ENCODE peak calls at places on chromosomes 1 and 21, in nine cellular contexts. One of them, this sample, is unnamed.

GRCh38 chr1:21175670-21176581 is 771 bp downstream of the EIF4G3 start:
- DNase-seq in AG10803: no peak
- DNase-seq in BJ: no peak
- DNase-seq in Calu3: peak; percentile 25
- DNase-seq in lung: peak; percentile 41
- DNase-seq in GM12865: peak; percentile 41
- DNase-seq in GM13977: peak; percentile 55
- DNase-seq in mammary epithelial cell: no peak
- DNase-seq in nephron progenitor cell: peak; percentile 52
- DNase-seq in this sample: peak; percentile 51

GRCh38 chr1:36385410-36386261 is at the start of gene STK40:
- DNase-seq in AG10803: peak; percentile 100
- DNase-seq in BJ: peak; percentile 93
- DNase-seq in Calu3: peak; percentile 96
- DNase-seq in lung: peak; percentile 98
- DNase-seq in GM12865: peak; percentile 99
- DNase-seq in GM13977: peak; percentile 97
- DNase-seq in mammary epithelial cell: peak; percentile 99
- DNase-seq in nephron progenitor cell: peak; percentile 98
- DNase-seq in this sample: peak; percentile 100

GRCh38 chr1:180057883-180058396 is 96.7 kb upstream of the QSOX1 start:
- DNase-seq in AG10803: no peak
- DNase-seq in BJ: no peak
- DNase-seq in Calu3: no peak
- DNase-seq in lung: no peak
- DNase-seq in GM12865: no peak
- DNase-seq in GM13977: peak; percentile 4
- DNase-seq in mammary epithelial cell: no peak
- DNase-seq in nephron progenitor cell: no peak
- DNase-seq in this sample: peak; percentile 6

GRCh38 chr1:237124856-237125462 is 83.0 kb downstream of the RYR2 start:
- DNase-seq in AG10803: no peak
- DNase-seq in BJ: no peak
- DNase-seq in Calu3: no peak
- DNase-seq in lung: no peak
- DNase-seq in GM12865: peak; percentile 10
- DNase-seq in GM13977: peak; percentile 43
- DNase-seq in mammary epithelial cell: no peak
- DNase-seq in nephron progenitor cell: no peak
- DNase-seq in this sample: no peak

GRCh38 chr1:54973205-54973921 is 7.1 kb upstream of the TMEM61 start:
- DNase-seq in AG10803: peak; percentile 82
- DNase-seq in BJ: no peak
- DNase-seq in Calu3: peak; percentile 35
- DNase-seq in lung: no peak
- DNase-seq in GM12865: no peak
- DNase-seq in GM13977: peak; percentile 6
- DNase-seq in mammary epithelial cell: no peak
- DNase-seq in nephron progenitor cell: peak; percentile 48
- DNase-seq in this sample: no peak

GRCh38 chr1:2811526-2811905 is 10.0 kb upstream of the TTC34 start:
- DNase-seq in AG10803: no peak
- DNase-seq in BJ: no peak
- DNase-seq in Calu3: no peak
- DNase-seq in lung: no peak
- DNase-seq in GM12865: no peak
- DNase-seq in GM13977: no peak
- DNase-seq in mammary epithelial cell: no peak
- DNase-seq in nephron progenitor cell: no peak
- DNase-seq in this sample: no peak

GRCh38 chr1:54125671-54126070 is 27.1 kb downstream of the CDCP2 start:
- DNase-seq in AG10803: no peak
- DNase-seq in BJ: no peak
- DNase-seq in Calu3: peak; percentile 12
- DNase-seq in lung: no peak
- DNase-seq in GM12865: no peak
- DNase-seq in GM13977: no peak
- DNase-seq in mammary epithelial cell: peak; percentile 17
- DNase-seq in nephron progenitor cell: no peak
- DNase-seq in this sample: no peak

GRCh38 chr1:178093958-178094751 is at the start of gene RASAL2:
- DNase-seq in AG10803: peak; percentile 54
- DNase-seq in BJ: no peak
- DNase-seq in Calu3: peak; percentile 85
- DNase-seq in lung: peak; percentile 56
- DNase-seq in GM12865: peak; percentile 6
- DNase-seq in GM13977: peak; percentile 71
- DNase-seq in mammary epithelial cell: peak; percentile 67
- DNase-seq in nephron progenitor cell: peak; percentile 80
- DNase-seq in this sample: peak; percentile 89

GRCh38 chr1:186424539-186424938 is 36.4 kb downstream of the PDC start:
- DNase-seq in AG10803: no peak
- DNase-seq in BJ: no peak
- DNase-seq in Calu3: no peak
- DNase-seq in lung: no peak
- DNase-seq in GM12865: no peak
- DNase-seq in GM13977: no peak
- DNase-seq in mammary epithelial cell: no peak
- DNase-seq in nephron progenitor cell: no peak
- DNase-seq in this sample: no peak

GRCh38 chr21:41080485-41080884 is 87.5 kb upstream of the BACE2 start:
- DNase-seq in AG10803: no peak
- DNase-seq in BJ: no peak
- DNase-seq in Calu3: no peak
- DNase-seq in lung: no peak
- DNase-seq in GM12865: no peak
- DNase-seq in GM13977: no peak
- DNase-seq in mammary epithelial cell: no peak
- DNase-seq in nephron progenitor cell: no peak
- DNase-seq in this sample: no peak

GRCh38 chr1:17369466-17369865 is 2.5 kb upstream of the PADI6 start:
- DNase-seq in AG10803: peak; percentile 8
- DNase-seq in BJ: no peak
- DNase-seq in Calu3: no peak
- DNase-seq in lung: no peak
- DNase-seq in GM12865: no peak
- DNase-seq in GM13977: no peak
- DNase-seq in mammary epithelial cell: peak; percentile 92
- DNase-seq in nephron progenitor cell: no peak
- DNase-seq in this sample: no peak

GRCh38 chr1:164562947-164563346 is 4.0 kb downstream of the PBX1 start:
- DNase-seq in AG10803: no peak
- DNase-seq in BJ: no peak
- DNase-seq in Calu3: no peak
- DNase-seq in lung: no peak
- DNase-seq in GM12865: no peak
- DNase-seq in GM13977: no peak
- DNase-seq in mammary epithelial cell: peak; percentile 35
- DNase-seq in nephron progenitor cell: no peak
- DNase-seq in this sample: no peak

GRCh38 chr1:86487131-86487804 is 18.5 kb downstream of the CLCA1 start:
- DNase-seq in AG10803: peak; percentile 97
- DNase-seq in BJ: peak; percentile 99
- DNase-seq in Calu3: no peak
- DNase-seq in lung: no peak
- DNase-seq in GM12865: no peak
- DNase-seq in GM13977: no peak
- DNase-seq in mammary epithelial cell: peak; percentile 42
- DNase-seq in nephron progenitor cell: no peak
- DNase-seq in this sample: peak; percentile 99

GRCh38 chr21:46009951-46010655 is 28.5 kb downstream of the COL6A1 start:
- DNase-seq in AG10803: no peak
- DNase-seq in BJ: no peak
- DNase-seq in Calu3: no peak
- DNase-seq in lung: no peak
- DNase-seq in GM12865: no peak
- DNase-seq in GM13977: no peak
- DNase-seq in mammary epithelial cell: no peak
- DNase-seq in nephron progenitor cell: no peak
- DNase-seq in this sample: no peak

GRCh38 chr1:227728892-227729143 is 6.3 kb downstream of the JMJD4 start:
- DNase-seq in AG10803: no peak
- DNase-seq in BJ: no peak
- DNase-seq in Calu3: no peak
- DNase-seq in lung: no peak
- DNase-seq in GM12865: no peak
- DNase-seq in GM13977: no peak
- DNase-seq in mammary epithelial cell: no peak
- DNase-seq in nephron progenitor cell: no peak
- DNase-seq in this sample: no peak

GRCh38 chr1:238088891-238089290 is 198.2 kb upstream of the ZP4 start:
- DNase-seq in AG10803: no peak
- DNase-seq in BJ: no peak
- DNase-seq in Calu3: no peak
- DNase-seq in lung: no peak
- DNase-seq in GM12865: no peak
- DNase-seq in GM13977: no peak
- DNase-seq in mammary epithelial cell: no peak
- DNase-seq in nephron progenitor cell: no peak
- DNase-seq in this sample: no peak

GRCh38 chr1:27296773-27297214 is 25.2 kb upstream of the TMEM222 start:
- DNase-seq in AG10803: peak; percentile 58
- DNase-seq in BJ: no peak
- DNase-seq in Calu3: peak; percentile 65
- DNase-seq in lung: peak; percentile 73
- DNase-seq in GM12865: peak; percentile 51
- DNase-seq in GM13977: peak; percentile 75
- DNase-seq in mammary epithelial cell: no peak
- DNase-seq in nephron progenitor cell: peak; percentile 87
- DNase-seq in this sample: peak; percentile 81
- TF ChIP-seq CTCF in AG10803: peak; percentile 73
- TF ChIP-seq CTCF in BJ: peak; percentile 82
- TF ChIP-seq CTCF in Calu3: peak; percentile 24
- TF ChIP-seq CTCF in lung: peak; percentile 47
- TF ChIP-seq CTCF in GM12865: peak; percentile 76
- TF ChIP-seq CTCF in GM13977: peak; percentile 86
- TF ChIP-seq CTCF in mammary epithelial cell: peak; percentile 73
- TF ChIP-seq CTCF in nephron progenitor cell: peak; percentile 44
- TF ChIP-seq CTCF in this sample: peak; percentile 60

GRCh38 chr1:52365746-52366516 is at the start of gene CC2D1B:
- DNase-seq in AG10803: peak; percentile 94
- DNase-seq in BJ: peak; percentile 86
- DNase-seq in Calu3: peak; percentile 100
- DNase-seq in lung: peak; percentile 99
- DNase-seq in GM12865: peak; percentile 99
- DNase-seq in GM13977: peak; percentile 100
- DNase-seq in mammary epithelial cell: peak; percentile 98
- DNase-seq in nephron progenitor cell: peak; percentile 100
- DNase-seq in this sample: peak; percentile 95
- TF ChIP-seq CTCF in AG10803: no peak
- TF ChIP-seq CTCF in BJ: no peak
- TF ChIP-seq CTCF in Calu3: peak; percentile 18
- TF ChIP-seq CTCF in lung: no peak
- TF ChIP-seq CTCF in GM12865: peak; percentile 14
- TF ChIP-seq CTCF in GM13977: no peak
- TF ChIP-seq CTCF in mammary epithelial cell: peak; percentile 13
- TF ChIP-seq CTCF in nephron progenitor cell: no peak
- TF ChIP-seq CTCF in this sample: no peak

GRCh38 chr1:209490013-209490412 is 93.5 kb upstream of the CAMK1G start:
- DNase-seq in AG10803: peak; percentile 27
- DNase-seq in BJ: no peak
- DNase-seq in Calu3: no peak
- DNase-seq in lung: no peak
- DNase-seq in GM12865: no peak
- DNase-seq in GM13977: no peak
- DNase-seq in mammary epithelial cell: peak; percentile 26
- DNase-seq in nephron progenitor cell: no peak
- DNase-seq in this sample: peak; percentile 28
- TF ChIP-seq CTCF in AG10803: peak; percentile 59
- TF ChIP-seq CTCF in BJ: peak; percentile 43
- TF ChIP-seq CTCF in Calu3: no peak
- TF ChIP-seq CTCF in lung: no peak
- TF ChIP-seq CTCF in GM12865: no peak
- TF ChIP-seq CTCF in GM13977: no peak
- TF ChIP-seq CTCF in mammary epithelial cell: peak; percentile 74
- TF ChIP-seq CTCF in nephron progenitor cell: peak; percentile 40
- TF ChIP-seq CTCF in this sample: peak; percentile 29

DNA sequence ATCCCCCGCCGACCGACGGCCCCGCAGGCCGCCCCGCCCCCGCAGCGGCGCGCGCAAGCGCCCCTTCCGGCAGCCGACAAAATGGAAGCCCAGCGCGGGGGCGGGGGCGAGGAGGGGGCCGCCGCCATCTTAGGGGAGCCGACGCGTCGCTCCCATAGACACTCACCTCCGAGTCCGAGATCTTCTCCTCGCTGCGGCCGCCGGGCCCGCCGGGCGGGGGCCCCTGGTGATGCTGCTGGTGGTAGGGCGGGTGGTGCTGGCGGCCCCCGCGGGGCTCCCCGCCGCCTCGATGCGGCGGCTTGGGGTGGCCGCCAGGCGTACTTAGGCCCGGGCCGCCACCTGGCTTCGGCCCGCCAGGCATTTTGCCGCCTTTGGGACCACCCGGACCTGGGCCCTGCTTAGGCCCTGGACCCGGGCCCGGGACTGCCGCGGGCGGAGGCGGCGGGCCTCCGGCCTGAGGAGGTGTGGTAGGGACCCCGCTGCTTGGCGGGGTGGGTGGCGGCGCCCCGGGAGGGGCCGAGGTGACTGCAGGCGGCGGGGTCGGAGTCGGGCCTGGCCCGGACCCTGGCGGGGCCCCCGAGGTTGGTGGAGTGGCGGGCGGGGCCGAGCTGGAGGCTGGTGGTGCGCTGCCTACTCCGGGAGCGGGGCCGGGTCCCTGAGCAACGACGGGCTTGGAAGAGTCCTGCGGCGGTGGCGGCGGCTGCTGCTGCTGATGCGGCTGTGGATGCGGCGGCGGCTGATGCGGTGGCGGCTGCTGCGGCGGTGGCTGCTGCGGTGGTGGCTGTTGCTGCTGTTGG is 691 bp downstream of the SFPQ start:
- DNase-seq in AG10803: peak; percentile 73
- DNase-seq in BJ: no peak
- DNase-seq in Calu3: peak; percentile 90
- DNase-seq in lung: peak; percentile 88
- DNase-seq in GM12865: peak; percentile 91
- DNase-seq in GM13977: peak; percentile 93
- DNase-seq in mammary epithelial cell: peak; percentile 71
- DNase-seq in nephron progenitor cell: peak; percentile 91
- DNase-seq in this sample: peak; percentile 93
- TF ChIP-seq CTCF in AG10803: no peak
- TF ChIP-seq CTCF in BJ: no peak
- TF ChIP-seq CTCF in Calu3: no peak
- TF ChIP-seq CTCF in lung: no peak
- TF ChIP-seq CTCF in GM12865: peak; percentile 1
- TF ChIP-seq CTCF in GM13977: peak; percentile 31
- TF ChIP-seq CTCF in mammary epithelial cell: no peak
- TF ChIP-seq CTCF in nephron progenitor cell: no peak
- TF ChIP-seq CTCF in this sample: no peak

GRCh38 chr1:154352581-154353459 is 27.5 kb downstream of the ATP8B2 start:
- DNase-seq in AG10803: peak; percentile 65
- DNase-seq in BJ: no peak
- DNase-seq in Calu3: peak; percentile 49
- DNase-seq in lung: peak; percentile 68
- DNase-seq in GM12865: peak; percentile 43
- DNase-seq in GM13977: peak; percentile 53
- DNase-seq in mammary epithelial cell: peak; percentile 9
- DNase-seq in nephron progenitor cell: peak; percentile 66
- DNase-seq in this sample: peak; percentile 42
- TF ChIP-seq CTCF in AG10803: no peak
- TF ChIP-seq CTCF in BJ: peak; percentile 12
- TF ChIP-seq CTCF in Calu3: peak; percentile 17
- TF ChIP-seq CTCF in lung: no peak
- TF ChIP-seq CTCF in GM12865: no peak
- TF ChIP-seq CTCF in GM13977: peak; percentile 37
- TF ChIP-seq CTCF in mammary epithelial cell: no peak
- TF ChIP-seq CTCF in nephron progenitor cell: no peak
- TF ChIP-seq CTCF in this sample: no peak

This sample was measured in foreskin fibroblast.